ENCODE peak calls at places on chromosomes 3 and 15, in five cellular contexts. B is heart right ventricle; X is activated naive CD4-positive, alpha-beta T cell treated with Interleukin-2 at 50 U/mL for 16 hours; E is iPS-NIHi11; P is CD4-positive, alpha-beta T cell. Q is an unnamed sample.

GRCh38 chr3:14332392-14332791 is 70.0 kb upstream of the SLC6A6 start:
- DNase-seq in B (no peak), E (no peak), P (no peak), X (no peak), Q (no peak)

GRCh38 chr3:24368605-24369004 is 126.0 kb downstream of the THRB start:
- DNase-seq in B (no peak), E (no peak), X (no peak), P (no peak), Q (no peak)

GRCh38 chr3:61985020-61985419 is 388.3 kb downstream of the FEZF2 start:
- DNase-seq in B (no peak), X (no peak), P (no peak), E (no peak), Q (no peak)

GRCh38 chr3:129449279-129450115 is 9.5 kb downstream of the IFT122 start:
- DNase-seq in P (no peak), X (no peak), E (no peak), B (no peak), Q (no peak)

GRCh38 chr15:78398076-78398825 is 39.8 kb upstream of the IREB2 start:
- DNase-seq in B (no peak), X (no peak), E (no peak), P (no peak), Q (no peak)

GRCh38 chr15:60223161-60223560 is 174.6 kb downstream of the ANXA2 start:
- DNase-seq in P (no peak), X (no peak), E (no peak), B (no peak), Q (no peak)

GRCh38 chr3:187929115-187929828 is 184.0 kb upstream of the BCL6 start:
- DNase-seq in B (no peak), E (no peak), P (no peak), X (peak), Q (no peak)

GRCh38 chr3:34015204-34016142 is 217.0 kb downstream of the PDCD6IP start:
- DNase-seq in P (no peak), B (no peak), X (no peak), E (peak), Q (no peak)

GRCh38 chr3:67854663-67855062 is 200.3 kb upstream of the SUCLG2 start:
- DNase-seq in X (no peak), E (no peak), B (no peak), P (no peak), Q (no peak)

GRCh38 chr3:185824051-185824466 is 783 bp downstream of the IGF2BP2 start:
- DNase-seq in B (peak), X (peak), E (peak), P (no peak), Q (no peak)

GRCh38 chr15:62035256-62035908 is 24.9 kb downstream of the VPS13C start:
- DNase-seq in P (no peak), E (no peak), B (no peak), X (no peak), Q (peak)

GRCh38 chr3:185283374-185283935 is 29.6 kb upstream of the EHHADH start:
- DNase-seq in B (no peak), P (no peak), X (no peak), E (no peak), Q (no peak)

GRCh38 chr3:107928084-107928445 is 162.8 kb downstream of the CD47 start:
- DNase-seq in B (no peak), E (peak), P (no peak), X (peak), Q (no peak)

GRCh38 chr3:5140230-5140621 is 18.1 kb downstream of the ARL8B start:
- DNase-seq in P (no peak), E (no peak), B (no peak), X (no peak), Q (no peak)

GRCh38 chr3:48429416-48430358 is at the start of gene PLXNB1:
- DNase-seq in X (peak), B (peak), P (peak), E (peak), Q (no peak)

Q was measured in amniotic stem cell.